ENCODE peak calls at places on chromosomes 16 and 17, in nine cellular contexts. Z is C1 segment of cervical spinal cord; X is RPMI7951; Q is SIG-M5; F is DND-41; Y is mesenchymal stem cell; U is anterior cingulate cortex; N is stimulated activated CD4-positive, alpha-beta T cell treated with anti-CD3 and anti-CD28 coated beads, Interleukin-4, amount 100 ng/mL, for 4 hours; W is activated gamma-delta T cell treated with Interleukin-2 at 50 U/mL for 16 hours. I is an unnamed sample.

GRCh38 chr16:970766-971581 is at the start of gene LMF1:
- DNase-seq in X (peak), N (peak), Y (peak), U (peak), F (peak), W (peak), Z (peak), Q (no peak), I (peak)

GRCh38 chr16:30525844-30526136 is 576 bp downstream of the ZNF768 start:
- DNase-seq in Q (no peak), N (no peak), W (no peak), U (no peak), X (no peak), Y (no peak), F (no peak), Z (no peak), I (no peak)

GRCh38 chr17:17087424-17088103 is 45.3 kb downstream of the MPRIP start:
- DNase-seq in X (no peak), N (no peak), Q (no peak), Z (no peak), F (no peak), W (no peak), U (no peak), Y (no peak), I (no peak)

GRCh38 chr17:74296548-74296936 is 22.5 kb downstream of the DNAI2 start:
- DNase-seq in U (peak), Q (no peak), W (no peak), Z (peak), X (peak), F (no peak), Y (peak), N (no peak), I (no peak)

GRCh38 chr16:75104836-75105235 is 11.7 kb downstream of the LDHD start:
- DNase-seq in X (no peak), Q (no peak), Y (no peak), N (no peak), Z (no peak), U (no peak), W (no peak), F (no peak), I (no peak)

GRCh38 chr17:2150871-2151270 is 96.0 kb downstream of the HIC1 start:
- DNase-seq in W (no peak), X (no peak), Q (no peak), N (no peak), F (no peak), Z (no peak), U (no peak), Y (no peak), I (no peak)

GRCh38 chr17:10025976-10026785 is 121.1 kb upstream of the RCVRN start:
- DNase-seq in U (peak), Q (no peak), Z (no peak), N (no peak), Y (no peak), X (no peak), F (no peak), W (no peak), I (no peak)

GRCh38 chr17:67310406-67310805 is 56.0 kb downstream of the PSMD12 start:
- DNase-seq in X (no peak), N (no peak), W (no peak), Y (no peak), U (no peak), F (no peak), Q (no peak), Z (no peak), I (no peak)

GRCh38 chr17:33366998-33367397 is 73.9 kb upstream of the ASIC2 start:
- DNase-seq in U (no peak), W (no peak), F (no peak), Y (no peak), X (no peak), N (no peak), Q (no peak), Z (no peak), I (no peak)

GRCh38 chr17:7974638-7975131 is 27.7 kb upstream of the GUCY2D start:
- DNase-seq in X (no peak), Z (no peak), Q (no peak), U (no peak), Y (no peak), W (no peak), F (no peak), N (no peak), I (no peak)

GRCh38 chr16:64428463-64428862 is 693.4 kb downstream of the CDH11 start:
- DNase-seq in Q (no peak), Y (peak), U (no peak), X (peak), N (no peak), Z (no peak), F (no peak), W (no peak), I (no peak)

I was measured in activated B cell treated with CpG ODN at 0.5 μM for 24 hours.